ENCODE peak calls at places on chromosome 10, in ten cellular contexts. W is psoas muscle, X is OCI-LY7, G is brain microvascular endothelial cell, Z is IMR-90, D is colonic mucosa, T is stomach, I is tibial artery, J is left ventricle myocardium inferior, S is heart left ventricle. O is an unnamed sample. For H3K36me3, the result is how much of the 10 kb centered on the place peaks cover.

GRCh38 chr10:104548090-104548489 is 93.0 kb upstream of the SORCS3 start:
- DNase-seq in W (no peak), X (no peak), G (peak), Z (peak), D (no peak), T (no peak), I (no peak), J (no peak), S (no peak), O (peak)

GRCh38 chr10:26331376-26331775 is 106.8 kb upstream of the APBB1IP start:
- DNase-seq in W (no peak), X (no peak), G (no peak), Z (no peak), D (no peak), T (no peak), I (no peak), J (no peak), S (no peak), O (no peak)

GRCh38 chr10:51371725-51372124 is 297.4 kb downstream of the PRKG1 start:
- DNase-seq in W (no peak), X (no peak), G (peak), Z (no peak), D (no peak), T (no peak), I (no peak), J (no peak), S (no peak), O (no peak)

GRCh38 chr10:87860156-87860795 is 3.1 kb downstream of the KLLN start:
- DNase-seq in W (no peak), X (peak), G (peak), Z (peak), D (no peak), T (no peak), I (no peak), J (no peak), S (no peak), O (peak)

GRCh38 chr10:9508616-9509015 is 1454.1 kb downstream of the GATA3 start:
- DNase-seq in W (no peak), X (no peak), G (no peak), Z (no peak), D (no peak), T (no peak), I (no peak), J (no peak), S (no peak), O (no peak)

GRCh38 chr10:78712147-78712546 is 356.6 kb upstream of the ZMIZ1 start:
- DNase-seq in W (no peak), X (no peak), G (no peak), Z (no peak), D (peak), T (no peak), I (no peak), J (peak), S (peak), O (no peak)

GRCh38 chr10:79311581-79312407 is 35.5 kb upstream of the PPIF start:
- DNase-seq in W (peak), X (no peak), G (no peak), Z (no peak), D (no peak), T (no peak), I (no peak), J (peak), S (no peak), O (no peak)

GRCh38 chr10:80161321-80162084 is 29.0 kb downstream of the PLAC9 start:
- DNase-seq in W (no peak), X (peak), G (no peak), Z (no peak), D (no peak), T (no peak), I (no peak), J (no peak), S (no peak), O (no peak)

GRCh38 chr10:97519342-97519741 is 20.6 kb downstream of the UBTD1 start:
- DNase-seq in W (no peak), X (no peak), G (no peak), Z (no peak), D (no peak), T (no peak), I (no peak), J (no peak), S (no peak), O (peak)

GRCh38 chr10:111107023-111107422 is 30.2 kb downstream of the ADRA2A start:
- DNase-seq in W (no peak), X (no peak), G (no peak), Z (no peak), D (no peak), T (peak), I (peak), J (no peak), S (no peak), O (no peak)

GRCh38 chr10:43409385-43410109 is 561 bp upstream of the HNRNPF start:
- DNase-seq in W (peak), X (no peak), G (peak), Z (no peak), D (peak), T (peak), I (peak), J (peak), S (peak), O (no peak)

GRCh38 chr10:30817541-30817940 is 188.0 kb upstream of the LYZL2 start:
- DNase-seq in W (no peak), X (no peak), G (no peak), Z (no peak), D (no peak), T (no peak), I (no peak), J (no peak), S (no peak), O (no peak)

GRCh38 chr10:121428848-121429247 is 169.4 kb downstream of the FGFR2 start:
- DNase-seq in W (no peak), X (no peak), G (no peak), Z (no peak), D (no peak), T (no peak), I (peak), J (no peak), S (no peak), O (peak)

GRCh38 chr10:16316733-16317132 is 120.1 kb upstream of the PTER start:
- DNase-seq in W (no peak), X (no peak), G (no peak), Z (no peak), D (no peak), T (no peak), I (no peak), J (no peak), S (no peak), O (no peak)

GRCh38 chr10:35641430-35642015 is 573 bp downstream of the FZD8 start:
- DNase-seq in W (no peak), X (peak), G (no peak), Z (peak), D (no peak), T (peak), I (no peak), J (no peak), S (no peak), O (no peak)

GRCh38 chr10:75276029-75276872 is 40.5 kb upstream of the COMTD1 start:
- DNase-seq in W (no peak), X (no peak), G (no peak), Z (no peak), D (peak), T (peak), I (no peak), J (no peak), S (no peak), O (no peak)

GRCh38 chr10:30231071-30231652 is 117.9 kb downstream of the MTPAP start:
- DNase-seq in W (no peak), X (peak), G (no peak), Z (no peak), D (no peak), T (no peak), I (no peak), J (no peak), S (no peak), O (peak)

GRCh38 chr10:22573820-22574569 is 140.4 kb downstream of the PIP4K2A start:
- DNase-seq in W (no peak), X (peak), G (no peak), Z (peak), D (no peak), T (no peak), I (no peak), J (no peak), S (peak), O (peak)

GRCh38 chr10:87862644-87863101 is 660 bp downstream of the KLLN start:
- DNase-seq in W (no peak), X (no peak), G (no peak), Z (peak), D (no peak), T (peak), I (no peak), J (no peak), S (no peak), O (peak)

GRCh38 chr10:122141821-122142651 is 129.1 kb upstream of the BTBD16 start:
- DNase-seq in W (peak), X (no peak), G (no peak), Z (peak), D (no peak), T (no peak), I (peak), J (peak), S (no peak), O (peak)

GRCh38 chr10:100969175-100970075 is at the start of gene SEMA4G:
- DNase-seq in W (peak), X (peak), G (peak), Z (peak), D (peak), T (peak), I (no peak), J (peak), S (no peak), O (no peak)

GRCh38 chr10:45421231-45422097 is 47.4 kb downstream of the ALOX5 start:
- DNase-seq in W (no peak), X (no peak), G (no peak), Z (no peak), D (no peak), T (no peak), I (no peak), J (no peak), S (no peak), O (no peak)

GRCh38 chr10:17026686-17027485 is 102.7 kb downstream of the CUBN start:
- DNase-seq in W (no peak), X (no peak), G (peak), Z (peak), D (no peak), T (no peak), I (no peak), J (no peak), S (no peak), O (peak)

GRCh38 chr10:98582363-98582762 is 135.6 kb upstream of the HPS1 start:
- DNase-seq in W (no peak), X (no peak), G (no peak), Z (no peak), D (no peak), T (no peak), I (no peak), J (no peak), S (no peak), O (peak)

GRCh38 chr10:43214071-43214955 is 52.6 kb downstream of the RASGEF1A start:
- DNase-seq in W (peak), X (no peak), G (peak), Z (peak), D (no peak), T (no peak), I (no peak), J (no peak), S (no peak), O (peak)

GRCh38 chr10:69337312-69338132 is 59.2 kb downstream of the HK1 start:
- DNase-seq in W (no peak), X (no peak), G (peak), Z (peak), D (no peak), T (no peak), I (peak), J (peak), S (peak), O (peak)

GRCh38 chr10:76301950-76302349 is 870.5 kb downstream of the LRMDA start:
- DNase-seq in W (no peak), X (no peak), G (no peak), Z (no peak), D (no peak), T (no peak), I (no peak), J (no peak), S (no peak), O (peak)

GRCh38 chr10:96334888-96335526 is 23.8 kb downstream of the OPALIN start:
- DNase-seq in W (no peak), X (peak), G (peak), Z (peak), D (peak), T (no peak), I (no peak), J (no peak), S (no peak), O (peak)

GRCh38 chr10:34756584-34756983 is 58.5 kb downstream of the PARD3 start:
- DNase-seq in W (no peak), X (no peak), G (no peak), Z (no peak), D (no peak), T (no peak), I (no peak), J (no peak), S (no peak), O (no peak)

GRCh38 chr10:29619273-29619672 is 15.5 kb downstream of the SVIL start:
- DNase-seq in W (no peak), X (no peak), G (no peak), Z (peak), D (no peak), T (no peak), I (no peak), J (no peak), S (no peak), O (no peak)

GRCh38 chr10:112375721-112376577 is 2.0 kb downstream of the ACSL5 start:
- DNase-seq in W (peak), X (peak), G (peak), Z (peak), D (peak), T (peak), I (no peak), J (peak), S (peak), O (no peak)

GRCh38 chr10:22570733-22571430 is 143.5 kb downstream of the PIP4K2A start:
- DNase-seq in W (no peak), X (no peak), G (no peak), Z (no peak), D (no peak), T (no peak), I (no peak), J (no peak), S (no peak), O (no peak)

DNA sequence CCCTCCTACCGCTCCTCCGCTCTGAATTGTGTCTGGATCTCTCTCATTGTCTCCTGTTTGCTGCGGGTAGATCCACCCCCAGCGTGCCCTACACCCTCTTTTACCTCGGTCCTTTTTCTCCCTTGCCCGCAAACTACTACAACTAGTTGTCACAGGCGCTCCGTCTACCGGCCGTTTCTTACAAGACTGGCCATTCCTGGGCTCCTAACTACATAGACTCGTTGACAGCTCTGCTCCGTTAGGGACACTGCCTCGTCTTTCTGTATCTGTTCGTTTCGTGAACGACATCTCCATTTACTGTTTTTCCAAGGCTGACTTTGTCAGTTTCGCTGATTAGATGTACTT is 793 bp downstream of the TAF3 start:
- DNase-seq in W (peak), X (peak), G (peak), Z (peak), D (peak), T (peak), I (no peak), J (peak), S (peak), O (peak)
- TF ChIP-seq CTCF in W (peak), X (peak), G (peak), Z (peak), D (no peak), T (no peak), I (no peak), J (peak), S (no peak), O (peak)

GRCh38 chr10:132847856-132848255 is 61.9 kb upstream of the NKX6-2 start:
- DNase-seq in W (no peak), X (no peak), G (no peak), Z (no peak), D (no peak), T (no peak), I (peak), J (no peak), S (no peak), O (no peak)
- H3K4me3 ChIP-seq in W (no peak), X (no peak), G (no peak), Z (no peak), D (no peak), T (peak), I (no peak), J (peak), S (peak), O (no peak)

GRCh38 chr10:128074589-128074988 is 51.6 kb downstream of the MKI67 start:
- DNase-seq in W (no peak), X (no peak), G (no peak), Z (no peak), D (no peak), T (no peak), I (no peak), J (no peak), S (no peak), O (no peak)

GRCh38 chr10:128070721-128071416 is 55.4 kb downstream of the MKI67 start:
- DNase-seq in W (no peak), X (no peak), G (no peak), Z (no peak), D (no peak), T (no peak), I (peak), J (no peak), S (no peak), O (no peak)

GRCh38 chr10:128073880-128074279 is 52.3 kb downstream of the MKI67 start:
- DNase-seq in W (no peak), X (no peak), G (no peak), Z (no peak), D (no peak), T (no peak), I (no peak), J (no peak), S (no peak), O (no peak)

GRCh38 chr10:128071417-128071782 is 54.8 kb downstream of the MKI67 start:
- DNase-seq in W (no peak), X (no peak), G (no peak), Z (no peak), D (no peak), T (no peak), I (peak), J (no peak), S (no peak), O (no peak)

DNA sequence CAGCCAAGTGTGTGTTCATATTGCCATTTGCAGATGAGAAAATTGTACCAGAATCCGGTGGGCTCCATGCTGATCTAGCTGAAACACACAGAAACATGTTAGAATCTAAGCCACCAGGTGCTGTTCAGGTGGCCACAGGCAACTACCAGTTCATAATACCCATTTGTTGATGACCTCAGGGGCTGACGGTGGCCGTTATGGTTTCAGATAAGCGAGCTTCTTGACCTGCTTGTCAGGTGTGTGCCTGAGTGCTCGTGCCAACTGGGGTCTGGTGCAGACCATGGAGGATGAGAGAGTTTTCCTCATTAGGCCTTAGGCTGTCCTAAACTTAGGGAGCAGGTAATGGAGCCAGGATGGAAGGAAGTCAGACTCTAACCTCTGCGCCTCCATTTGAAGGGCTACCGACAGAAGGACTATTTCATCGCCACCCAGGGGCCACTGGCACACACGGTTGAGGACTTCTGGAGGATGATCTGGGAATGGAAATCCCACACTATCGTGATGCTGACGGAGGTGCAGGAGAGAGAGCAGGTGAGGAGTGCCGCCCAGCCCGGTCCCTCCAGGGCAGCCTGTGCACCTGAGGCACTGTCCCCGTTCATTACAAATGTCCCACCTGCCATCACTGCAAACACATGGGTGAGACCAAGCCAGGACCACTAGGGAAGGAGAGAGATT is 53.1 kb downstream of the MKI67 start:
- DNase-seq in W (no peak), X (no peak), G (no peak), Z (no peak), D (no peak), T (no peak), I (peak), J (no peak), S (no peak), O (no peak)
- H3K36me3 ChIP-seq in W (under half), X (under half), G (under half), Z (under half), D (under half), T (half or more), I (under half), J (half or more), S (under half), O (half or more)

GRCh38 chr10:125822878-125823662 is at the start of the genes BCCIP and UROS:
- DNase-seq in W (peak), X (peak), G (peak), Z (peak), D (peak), T (peak), I (peak), J (peak), S (peak), O (peak)
- TF ChIP-seq CTCF in W (no peak), X (no peak), G (no peak), Z (no peak), D (no peak), T (no peak), I (no peak), J (no peak), S (no peak), O (no peak)

GRCh38 chr10:47026301-47027107 is 115.3 kb downstream of the PTPN20 start:
- DNase-seq in W (no peak), X (no peak), G (no peak), Z (no peak), D (peak), T (peak), I (peak), J (no peak), S (no peak), O (no peak)

GRCh38 chr10:47025540-47026300 is 114.5 kb downstream of the PTPN20 start:
- DNase-seq in W (peak), X (no peak), G (peak), Z (peak), D (no peak), T (peak), I (peak), J (peak), S (no peak), O (no peak)

GRCh38 chr10:47028466-47028865 is 117.2 kb downstream of the PTPN20 start:
- DNase-seq in W (peak), X (no peak), G (no peak), Z (no peak), D (no peak), T (peak), I (peak), J (no peak), S (no peak), O (no peak)

GRCh38 chr10:47027812-47028260 is 116.6 kb downstream of the PTPN20 start:
- DNase-seq in W (peak), X (no peak), G (no peak), Z (no peak), D (no peak), T (peak), I (peak), J (no peak), S (no peak), O (no peak)

GRCh38 chr10:47027108-47027811 is 116.0 kb downstream of the PTPN20 start:
- DNase-seq in W (peak), X (no peak), G (no peak), Z (no peak), D (peak), T (peak), I (peak), J (no peak), S (no peak), O (no peak)
- H3K4me3 ChIP-seq in W (no peak), X (no peak), G (no peak), Z (no peak), D (no peak), T (no peak), I (no peak), J (no peak), S (no peak), O (no peak)